ENCODE peak calls at places on chromosomes 4 and X, in seven cellular contexts. O, R, F, J, U, H and P are unnamed samples.

GRCh38 chrX:133660356-133660755 is 245.1 kb upstream of the GPC4 start:
- DNase-seq in U (no peak), J (peak; percentile 29), R (no peak), F (no peak), O (peak; percentile 48), H (no peak), P (no peak)

GRCh38 chr4:6350646-6351045 is 81.0 kb downstream of the WFS1 start:
- DNase-seq in U (no peak), R (no peak), O (no peak), J (no peak), H (no peak), F (no peak), P (no peak)

GRCh38 chrX:19846995-19847790 is 40.2 kb downstream of the SH3KBP1 start:
- DNase-seq in F (no peak), R (no peak), O (peak; percentile 89), J (peak; percentile 46), U (no peak), H (peak; percentile 58), P (peak; percentile 16)

GRCh38 chr4:81314897-81315470 is 100.0 kb upstream of the PRKG2 start:
- DNase-seq in R (no peak), F (no peak), O (peak; percentile 80), J (no peak), H (no peak), U (no peak), P (no peak)

GRCh38 chrX:47358387-47359065 is 11.9 kb upstream of the ZNF157 start:
- DNase-seq in F (no peak), R (no peak), H (no peak), O (no peak), J (no peak), U (no peak), P (no peak)

GRCh38 chr4:18297684-18298083 is 276.1 kb upstream of the LCORL start:
- DNase-seq in U (no peak), F (no peak), O (no peak), R (no peak), J (no peak), H (no peak), P (no peak)

GRCh38 chr4:38223306-38223705 is 263.1 kb downstream of the PTTG2 start:
- DNase-seq in O (no peak), H (no peak), R (no peak), U (no peak), J (peak; percentile 22), F (no peak), P (no peak)

GRCh38 chr4:157984285-157984911 is 188.4 kb downstream of the GASK1B start:
- DNase-seq in F (no peak), J (no peak), R (no peak), U (no peak), O (no peak), H (no peak), P (no peak)

GRCh38 chr4:173360587-173361221 is 10.1 kb upstream of the SAP30 start:
- DNase-seq in F (no peak), H (no peak), O (peak; percentile 25), R (no peak), U (no peak), J (no peak), P (no peak)

GRCh38 chrX:149758068-149758714 is 15.7 kb upstream of the HSFX1 start:
- DNase-seq in U (no peak), F (no peak), O (no peak), H (no peak), J (no peak), R (no peak), P (no peak)

GRCh38 chr4:88866862-88867550 is 169.4 kb upstream of the NAP1L5 start:
- DNase-seq in U (no peak), J (no peak), F (no peak), H (no peak), R (no peak), O (peak; percentile 61), P (no peak)

GRCh38 chr4:108834167-108834566 is 71.3 kb upstream of the ETNPPL start:
- DNase-seq in R (no peak), O (peak; percentile 87), J (no peak), H (no peak), F (no peak), U (no peak), P (no peak)

GRCh38 chr4:81493895-81494490 is 22.3 kb upstream of the RASGEF1B start:
- DNase-seq in F (no peak), H (no peak), R (no peak), J (no peak), U (no peak), O (no peak), P (no peak)

GRCh38 chr4:84597450-84597849 is 14.5 kb downstream of the CDS1 start:
- DNase-seq in F (no peak), U (no peak), J (no peak), H (no peak), O (no peak), R (peak; percentile 64), P (peak; percentile 30)

GRCh38 chr4:137299281-137299680 is 233.0 kb downstream of the PCDH18 start:
- DNase-seq in H (no peak), F (no peak), U (no peak), R (no peak), J (no peak), O (no peak), P (no peak)

GRCh38 chr4:183200453-183200852 is 101.4 kb downstream of the WWC2 start:
- DNase-seq in F (no peak), O (peak; percentile 92), U (no peak), J (peak; percentile 93), R (no peak), H (peak; percentile 86), P (peak; percentile 86)

GRCh38 chrX:153922932-153923857 is 2.9 kb downstream of the ARHGAP4 start:
- DNase-seq in U (peak; percentile 57), J (peak; percentile 85), F (no peak), H (peak; percentile 77), O (peak; percentile 58), R (no peak), P (peak; percentile 89)

GRCh38 chr4:48065587-48066052 is 49.0 kb downstream of the NIPAL1 start:
- DNase-seq in F (peak; percentile 40), J (no peak), R (no peak), U (no peak), H (no peak), O (no peak), P (no peak)

GRCh38 chrX:53279296-53280237 is 1.8 kb downstream of the IQSEC2 start:
- DNase-seq in O (no peak), U (no peak), J (no peak), R (no peak), H (no peak), F (no peak), P (no peak)

GRCh38 chr4:105805501-105806120 is 89.7 kb upstream of the NPNT start:
- DNase-seq in F (no peak), R (no peak), J (no peak), H (no peak), U (no peak), O (no peak), P (no peak)

GRCh38 chrX:115392031-115392430 is 102.5 kb downstream of the LUZP4 start:
- DNase-seq in U (no peak), H (no peak), F (no peak), O (no peak), J (no peak), R (no peak), P (no peak)

GRCh38 chr4:147813107-147813773 is 81.4 kb downstream of the ARHGAP10 start:
- DNase-seq in F (no peak), O (no peak), J (no peak), R (no peak), U (no peak), H (no peak), P (peak; percentile 41)
- H3K4me3 ChIP-seq in F (no peak overlapping the region), O (no peak overlapping the region), J (no peak overlapping the region), R (no peak overlapping the region), U (no peak overlapping the region), H (no peak overlapping the region), P (no peak overlapping the region)

DNA sequence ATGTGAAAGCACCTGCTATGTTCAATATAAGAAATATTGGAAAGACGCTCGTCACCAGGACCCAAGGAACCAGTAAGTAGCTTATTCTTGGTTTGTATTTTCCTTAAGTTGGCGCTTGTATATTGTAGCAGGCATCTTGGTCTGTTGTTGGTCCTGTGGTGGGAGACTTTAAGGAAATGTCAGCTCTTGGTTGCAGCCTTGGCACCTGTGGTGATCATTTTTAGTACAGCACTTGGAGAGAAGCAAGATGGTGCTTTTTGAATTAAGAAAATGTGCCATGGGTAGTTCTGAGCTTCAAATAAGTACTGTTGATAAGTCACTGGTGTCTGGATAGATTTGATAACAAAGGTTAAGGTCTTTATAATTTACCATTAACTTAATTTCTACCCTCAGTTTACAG is 1.1 kb downstream of the RPS3A start:
- DNase-seq in J (no peak), H (no peak), U (no peak), R (no peak), F (no peak), O (no peak), P (no peak)
- H3K27ac ChIP-seq in J (no peak overlapping the region), H (no peak overlapping the region), U (peak overlapping the region; percentile 92), R (peak overlapping the region; percentile 92), F (peak overlapping the region; percentile 74), O (peak overlapping the region; percentile 37), P (peak overlapping the region; percentile 89)

DNA sequence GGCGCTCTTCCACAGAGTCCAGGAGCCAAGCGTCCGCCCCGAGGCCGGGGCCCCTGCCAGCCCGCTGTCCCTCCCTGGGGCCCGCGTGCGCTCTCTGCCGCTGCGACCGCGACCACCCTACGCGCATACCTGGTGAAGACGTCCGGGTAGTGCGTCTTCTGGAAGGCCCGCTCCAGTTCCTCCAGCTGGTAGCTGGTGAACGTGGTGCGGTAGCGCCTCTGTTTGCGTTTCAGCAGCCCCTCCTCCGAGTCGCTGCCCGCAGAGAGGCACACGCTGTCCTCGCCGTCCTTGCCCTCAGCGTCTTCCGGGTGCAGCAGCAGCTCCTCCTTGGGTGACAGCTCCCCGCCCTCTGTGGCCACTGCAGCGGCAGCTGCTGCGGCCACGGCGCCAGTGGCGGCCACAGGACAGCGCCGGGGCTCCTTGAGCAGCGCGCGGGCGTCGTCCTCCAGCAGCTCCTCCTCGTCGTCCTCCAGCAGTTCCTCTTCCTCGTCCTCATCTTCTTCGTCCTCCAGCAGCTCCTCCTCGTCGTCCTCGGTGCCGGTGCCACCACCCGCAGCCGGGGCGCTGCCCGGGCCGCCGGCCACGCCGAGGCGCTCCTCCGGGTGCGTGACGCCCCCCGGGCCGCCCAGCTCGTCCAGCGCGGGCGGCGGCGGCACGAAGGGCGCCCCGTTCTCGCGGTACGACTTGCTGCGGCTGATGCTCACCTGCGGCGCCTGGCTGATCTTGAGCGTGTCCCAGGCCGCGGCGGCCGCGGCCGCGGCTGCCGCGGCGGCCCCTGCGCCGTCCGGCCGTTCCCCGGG is 2.8 kb downstream of the ARX start:
- DNase-seq in F (no peak), H (no peak), U (no peak), O (no peak), J (no peak), R (no peak), P (no peak)
- TF ChIP-seq POLR2A in F (no peak), H (no peak), U (no peak), O (no peak), J (no peak), R (no peak), P (no peak)

GRCh38 chrX:68830486-68831404 is 1.9 kb downstream of the EFNB1 start:
- DNase-seq in R (no peak), U (no peak), O (no peak), F (no peak), J (no peak), H (peak; percentile 18), P (no peak)

GRCh38 chrX:68829594-68830485 is 1.0 kb downstream of the EFNB1 start:
- DNase-seq in H (peak; percentile 23), O (peak; percentile 19), R (no peak), U (no peak), F (no peak), J (peak; percentile 10), P (no peak)

GRCh38 chrX:68832101-68832416 is 3.2 kb downstream of the EFNB1 start:
- DNase-seq in F (no peak), O (peak; percentile 83), J (peak; percentile 31), R (no peak), U (no peak), H (peak; percentile 34), P (peak; percentile 64)

GRCh38 chrX:68832516-68833447 is 4.0 kb downstream of the EFNB1 start:
- DNase-seq in R (no peak), J (no peak), H (peak; percentile 15), F (no peak), O (no peak), U (no peak), P (no peak)

GRCh38 chrX:68831405-68832100 is 2.7 kb downstream of the EFNB1 start:
- DNase-seq in U (no peak), F (no peak), O (peak; percentile 13), H (peak; percentile 12), J (no peak), R (no peak), P (no peak)
- H3K4me3 ChIP-seq in U (peak overlapping the region; percentile 83), F (no peak overlapping the region), O (peak overlapping the region; percentile 86), H (peak overlapping the region; percentile 82), J (no peak overlapping the region), R (no peak overlapping the region), P (no peak overlapping the region)